ENCODE peak calls at places on chromosomes 5 and 9, in ten cellular contexts. C, G, B, I, F, K, V, N, M and O are unnamed samples.

GRCh38 chr5:56233230-56233629 is at the start of gene ANKRD55:
- DNase-seq in C (no peak), G (peak), B (no peak), I (no peak), F (no peak), K (no peak), V (no peak), N (no peak), M (no peak), O (no peak)

GRCh38 chr9:2465921-2466460 is 155.6 kb upstream of the VLDLR start:
- DNase-seq in C (no peak), G (no peak), B (no peak), I (no peak), F (no peak), K (no peak), V (peak), N (no peak), M (no peak), O (no peak)

GRCh38 chr5:96533371-96533770 is 100.3 kb upstream of the PCSK1 start:
- DNase-seq in C (no peak), G (no peak), B (no peak), I (no peak), F (no peak), K (no peak), V (no peak), N (no peak), M (no peak), O (no peak)

GRCh38 chr5:111385970-111386831 is 126.1 kb downstream of the STARD4 start:
- DNase-seq in C (no peak), G (no peak), B (no peak), I (no peak), F (no peak), K (no peak), V (no peak), N (no peak), M (no peak), O (no peak)

GRCh38 chr5:95590880-95591279 is 29.0 kb upstream of the GPR150 start:
- DNase-seq in C (no peak), G (no peak), B (no peak), I (no peak), F (no peak), K (no peak), V (no peak), N (no peak), M (no peak), O (no peak)

GRCh38 chr5:81856948-81857928 is 106.3 kb upstream of the SSBP2 start:
- DNase-seq in C (peak), G (peak), B (peak), I (peak), F (no peak), K (no peak), V (peak), N (peak), M (peak), O (peak)

GRCh38 chr9:81138173-81138572 is 551.2 kb downstream of the TLE1 start:
- DNase-seq in C (no peak), G (no peak), B (no peak), I (no peak), F (no peak), K (no peak), V (no peak), N (no peak), M (no peak), O (no peak)

GRCh38 chr5:157384971-157385709 is 74.9 kb upstream of the NIPAL4 start:
- DNase-seq in C (peak), G (peak), B (peak), I (no peak), F (no peak), K (no peak), V (peak), N (no peak), M (no peak), O (no peak)

GRCh38 chr5:137619191-137619870 is 116.6 kb downstream of the KLHL3 start:
- DNase-seq in C (peak), G (no peak), B (peak), I (no peak), F (no peak), K (no peak), V (no peak), N (no peak), M (peak), O (no peak)

GRCh38 chr9:115553082-115553481 is 435.1 kb upstream of the TNC start:
- DNase-seq in C (no peak), G (no peak), B (no peak), I (no peak), F (no peak), K (no peak), V (no peak), N (no peak), M (no peak), O (no peak)

GRCh38 chr5:7181841-7182240 is 214.1 kb upstream of the ADCY2 start:
- DNase-seq in C (no peak), G (no peak), B (no peak), I (no peak), F (no peak), K (no peak), V (no peak), N (no peak), M (no peak), O (no peak)

GRCh38 chr9:109771084-109771483 is 8.9 kb upstream of the PALM2AKAP2 start:
- DNase-seq in C (no peak), G (no peak), B (no peak), I (no peak), F (no peak), K (no peak), V (no peak), N (no peak), M (no peak), O (no peak)

GRCh38 chr9:72984150-72984947 is 31.5 kb upstream of the ALDH1A1 start:
- DNase-seq in C (no peak), G (no peak), B (no peak), I (no peak), F (no peak), K (no peak), V (no peak), N (no peak), M (no peak), O (no peak)

GRCh38 chr9:93003552-93004407 is 54.7 kb upstream of the SUSD3 start:
- DNase-seq in C (peak), G (peak), B (peak), I (peak), F (peak), K (no peak), V (peak), N (peak), M (no peak), O (peak)

GRCh38 chr5:4345850-4346249 is 750.2 kb downstream of the IRX1 start:
- DNase-seq in C (no peak), G (no peak), B (no peak), I (no peak), F (no peak), K (no peak), V (no peak), N (no peak), M (no peak), O (no peak)

GRCh38 chr9:116271307-116271706 is 117.7 kb downstream of the PAPPA start:
- DNase-seq in C (no peak), G (no peak), B (no peak), I (no peak), F (no peak), K (no peak), V (no peak), N (no peak), M (no peak), O (no peak)

GRCh38 chr5:175681045-175681974 is 23.4 kb downstream of the HRH2 start:
- DNase-seq in C (no peak), G (no peak), B (no peak), I (peak), F (no peak), K (no peak), V (no peak), N (no peak), M (no peak), O (no peak)

GRCh38 chr9:122217640-122218039 is 11.1 kb downstream of the LHX6 start:
- DNase-seq in C (no peak), G (no peak), B (no peak), I (no peak), F (no peak), K (no peak), V (no peak), N (no peak), M (no peak), O (no peak)

GRCh38 chr5:76469656-76470290 is 66.7 kb downstream of the IQGAP2 start:
- DNase-seq in C (no peak), G (no peak), B (no peak), I (no peak), F (no peak), K (no peak), V (no peak), N (no peak), M (no peak), O (no peak)

GRCh38 chr9:107557236-107557990 is 67.8 kb upstream of the KLF4 start:
- DNase-seq in C (no peak), G (no peak), B (no peak), I (no peak), F (no peak), K (no peak), V (no peak), N (no peak), M (no peak), O (no peak)

GRCh38 chr5:96023518-96023917 is 61.9 kb upstream of the ELL2 start:
- DNase-seq in C (no peak), G (no peak), B (no peak), I (no peak), F (no peak), K (no peak), V (no peak), N (no peak), M (no peak), O (no peak)

GRCh38 chr5:9350301-9350797 is 195.5 kb downstream of the SEMA5A start:
- DNase-seq in C (no peak), G (no peak), B (no peak), I (no peak), F (no peak), K (no peak), V (no peak), N (no peak), M (no peak), O (no peak)

GRCh38 chr5:9348296-9348996 is 197.4 kb downstream of the SEMA5A start:
- DNase-seq in C (no peak), G (no peak), B (no peak), I (no peak), F (no peak), K (no peak), V (no peak), N (no peak), M (no peak), O (no peak)

GRCh38 chr5:9347541-9348295 is 198.2 kb downstream of the SEMA5A start:
- DNase-seq in C (no peak), G (no peak), B (no peak), I (no peak), F (no peak), K (no peak), V (no peak), N (no peak), M (no peak), O (no peak)

GRCh38 chr5:9344751-9345240 is 201.1 kb downstream of the SEMA5A start:
- DNase-seq in C (no peak), G (no peak), B (no peak), I (no peak), F (no peak), K (no peak), V (no peak), N (no peak), M (no peak), O (no peak)

DNA sequence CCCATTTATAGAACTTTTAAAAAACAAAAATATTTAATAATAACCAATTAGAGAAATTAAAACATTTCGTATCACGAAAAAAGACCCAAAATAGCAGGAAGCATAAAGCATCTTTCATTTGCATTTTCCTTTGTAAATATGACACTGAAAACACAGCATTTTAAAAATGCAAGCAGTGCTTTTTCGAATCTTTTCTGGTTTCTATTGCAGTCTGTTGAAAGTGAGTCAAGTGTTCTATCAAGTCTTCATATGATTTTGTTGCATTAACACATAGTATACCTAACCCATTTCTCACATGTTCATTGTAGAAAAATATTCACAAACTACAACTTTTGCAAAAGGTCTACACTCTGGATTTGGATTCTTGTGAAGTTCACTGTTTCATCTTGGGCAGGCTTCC is 198.8 kb downstream of the SEMA5A start:
- DNase-seq in C (no peak), G (no peak), B (no peak), I (no peak), F (no peak), K (no peak), V (no peak), N (no peak), M (no peak), O (no peak)
- TF ChIP-seq CTCF in C (no peak), G (no peak), B (no peak), I (no peak), F (no peak), K (no peak), V (no peak), N (no peak), M (no peak), O (no peak)

GRCh38 chr5:42798284-42799240 is 13.1 kb downstream of the SELENOP start:
- DNase-seq in C (no peak), G (no peak), B (no peak), I (no peak), F (no peak), K (no peak), V (no peak), N (no peak), M (no peak), O (no peak)
- TF ChIP-seq POLR2A in C (no peak), G (no peak), B (no peak), I (no peak), F (no peak), K (no peak), V (no peak), N (no peak), M (no peak), O (no peak)

GRCh38 chr9:22718653-22719052 is 272.0 kb downstream of the DMRTA1 start:
- DNase-seq in C (no peak), G (no peak), B (no peak), I (no peak), F (no peak), K (no peak), V (no peak), N (no peak), M (no peak), O (no peak)
- TF ChIP-seq CTCF in C (no peak), G (no peak), B (no peak), I (no peak), F (no peak), K (no peak), V (no peak), N (no peak), M (no peak), O (no peak)

GRCh38 chr9:137614631-137615386 is 4.0 kb upstream of the EHMT1 start:
- DNase-seq in C (no peak), G (no peak), B (no peak), I (peak), F (no peak), K (no peak), V (no peak), N (no peak), M (no peak), O (no peak)

GRCh38 chr9:137613738-137614523 is 4.9 kb upstream of the EHMT1 start:
- DNase-seq in C (no peak), G (no peak), B (no peak), I (no peak), F (no peak), K (no peak), V (no peak), N (no peak), M (no peak), O (no peak)

GRCh38 chr9:137611623-137612609 is 6.4 kb downstream of the ARRDC1 start:
- DNase-seq in C (no peak), G (peak), B (no peak), I (no peak), F (no peak), K (no peak), V (peak), N (no peak), M (no peak), O (peak)

GRCh38 chr9:137612741-137613142 is 6.1 kb upstream of the EHMT1 start:
- DNase-seq in C (no peak), G (no peak), B (no peak), I (no peak), F (no peak), K (no peak), V (no peak), N (no peak), M (no peak), O (no peak)

DNA sequence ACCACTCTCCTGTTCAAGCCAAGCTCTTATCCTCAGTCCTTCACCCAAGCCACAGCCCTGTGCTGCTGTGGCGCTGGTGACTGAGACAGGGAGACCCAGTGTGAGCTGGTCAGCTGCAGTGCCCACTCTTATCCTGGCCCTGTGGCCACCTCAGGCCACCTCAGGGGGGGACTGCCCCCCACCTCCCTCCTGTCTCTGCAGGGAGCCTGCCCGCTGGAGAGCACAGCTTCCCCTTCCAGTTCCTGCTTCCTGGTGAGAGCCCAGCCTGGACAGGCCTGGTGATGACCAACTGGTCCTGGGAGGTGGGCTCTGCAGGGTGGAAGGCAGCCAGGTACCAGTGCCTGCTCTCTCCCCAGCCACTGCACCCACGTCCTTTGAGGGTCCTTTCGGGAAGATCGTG is 5.5 kb upstream of the EHMT1 start:
- DNase-seq in C (no peak), G (no peak), B (no peak), I (no peak), F (no peak), K (no peak), V (no peak), N (no peak), M (no peak), O (no peak)
- TF ChIP-seq POLR2A in C (no peak), G (no peak), B (no peak), I (no peak), F (no peak), K (no peak), V (no peak), N (no peak), M (no peak), O (no peak)

GRCh38 chr5:140794594-140795258 is at the start of gene PCDHA2:
- DNase-seq in C (no peak), G (no peak), B (no peak), I (no peak), F (no peak), K (no peak), V (peak), N (no peak), M (no peak), O (no peak)
- TF ChIP-seq CTCF in C (peak), G (no peak), B (no peak), I (no peak), F (no peak), K (no peak), V (no peak), N (no peak), M (no peak), O (no peak)

GRCh38 chr9:125131778-125132177 is 11.6 kb downstream of the SCAI start:
- DNase-seq in C (no peak), G (no peak), B (no peak), I (no peak), F (no peak), K (no peak), V (no peak), N (no peak), M (no peak), O (no peak)

GRCh38 chr9:125125523-125125922 is 17.8 kb downstream of the SCAI start:
- DNase-seq in C (peak), G (no peak), B (no peak), I (no peak), F (no peak), K (no peak), V (no peak), N (no peak), M (no peak), O (no peak)

GRCh38 chr9:125121156-125121555 is 22.2 kb downstream of the SCAI start:
- DNase-seq in C (no peak), G (no peak), B (no peak), I (no peak), F (no peak), K (no peak), V (no peak), N (no peak), M (no peak), O (no peak)

GRCh38 chr9:125126019-125126746 is 17.1 kb downstream of the SCAI start:
- DNase-seq in C (peak), G (peak), B (peak), I (peak), F (peak), K (peak), V (peak), N (peak), M (peak), O (peak)
- TF ChIP-seq POLR2A in C (no peak), G (no peak), B (no peak), I (no peak), F (no peak), K (no peak), V (no peak), N (no peak), M (no peak), O (no peak)

GRCh38 chr5:177546262-177546741 is 8.1 kb downstream of the FAM193B start:
- DNase-seq in C (peak), G (peak), B (no peak), I (no peak), F (no peak), K (no peak), V (peak), N (no peak), M (peak), O (peak)
- TF ChIP-seq CTCF in C (no peak), G (no peak), B (no peak), I (no peak), F (no peak), K (no peak), V (peak), N (no peak), M (no peak), O (no peak)

DNA sequence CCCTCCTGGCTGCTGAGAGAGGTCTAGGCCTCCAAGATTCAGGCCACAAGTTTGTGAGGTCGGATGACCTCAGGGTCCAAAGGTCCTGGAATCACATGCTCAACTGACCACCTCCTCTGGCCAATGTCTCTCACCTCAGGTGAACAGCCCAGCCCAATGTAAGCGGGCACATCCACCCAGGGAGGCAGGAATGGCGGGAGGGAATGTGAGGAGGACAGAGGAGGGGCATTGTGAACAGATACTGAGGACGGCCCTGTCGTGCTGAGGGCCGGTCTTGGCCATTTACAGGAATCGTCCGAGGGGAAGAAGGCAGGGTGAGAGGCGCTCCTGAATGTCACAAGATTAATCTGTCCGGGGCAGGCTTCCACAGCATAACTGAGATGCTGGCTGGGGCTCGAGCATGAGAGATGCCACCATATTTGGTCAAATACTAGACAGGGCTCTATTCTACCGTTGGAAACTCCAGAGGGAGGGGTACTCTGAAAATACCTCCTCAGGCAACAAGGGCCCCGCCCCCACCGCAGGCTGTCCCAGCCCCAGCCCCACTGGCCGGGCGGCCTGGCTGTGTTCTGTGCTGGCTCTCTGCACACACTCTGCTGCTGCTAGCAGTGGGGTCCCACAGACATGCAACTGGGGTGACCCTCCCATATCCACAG is 1.5 kb upstream of the IL17B start:
- DNase-seq in C (peak), G (no peak), B (peak), I (no peak), F (no peak), K (no peak), V (no peak), N (peak), M (no peak), O (no peak)
- TF ChIP-seq POLR2A in C (peak), G (no peak), B (no peak), I (no peak), F (no peak), K (no peak), V (no peak), N (no peak), M (no peak), O (no peak)

GRCh38 chr5:115271295-115272060 is 8.8 kb upstream of the PGGT1B start:
- DNase-seq in C (no peak), G (no peak), B (no peak), I (no peak), F (no peak), K (no peak), V (no peak), N (no peak), M (no peak), O (no peak)

GRCh38 chr5:115267617-115268016 is 4.9 kb upstream of the PGGT1B start:
- DNase-seq in C (no peak), G (no peak), B (no peak), I (no peak), F (no peak), K (no peak), V (no peak), N (no peak), M (no peak), O (no peak)

GRCh38 chr5:115274584-115274983 is 11.9 kb upstream of the PGGT1B start:
- DNase-seq in C (no peak), G (no peak), B (no peak), I (peak), F (no peak), K (no peak), V (no peak), N (no peak), M (no peak), O (no peak)

GRCh38 chr5:115272297-115272958 is 9.8 kb upstream of the PGGT1B start:
- DNase-seq in C (no peak), G (no peak), B (no peak), I (no peak), F (no peak), K (no peak), V (no peak), N (no peak), M (no peak), O (no peak)
- TF ChIP-seq CTCF in C (no peak), G (no peak), B (no peak), I (no peak), F (no peak), K (no peak), V (no peak), N (no peak), M (no peak), O (no peak)